ENCODE peak calls at places on chromosome 18, in four cellular contexts. One of them, this sample, is unnamed.

GRCh38 chr18:80023173-80023572 is 11.1 kb upstream of the RBFA start:
- DNase-seq in cardiac muscle cell: no peak
- DNase-seq in MCF 10A: peak; percentile 9
- DNase-seq in left ventricle myocardium inferior: no peak
- DNase-seq in this sample: peak; percentile 12

GRCh38 chr18:6031442-6031841 is 136.1 kb upstream of the TMEM200C start:
- DNase-seq in left ventricle myocardium inferior: no peak
- DNase-seq in cardiac muscle cell: no peak
- DNase-seq in MCF 10A: no peak
- DNase-seq in this sample: no peak

GRCh38 chr18:44680271-44681038 is at the start of gene SETBP1:
- DNase-seq in left ventricle myocardium inferior: peak; percentile 66
- DNase-seq in cardiac muscle cell: peak; percentile 72
- DNase-seq in MCF 10A: peak; percentile 23
- DNase-seq in this sample: peak; percentile 94

GRCh38 chr18:58996131-58996632 is 131.5 kb downstream of the ZNF532 start:
- DNase-seq in left ventricle myocardium inferior: no peak
- DNase-seq in MCF 10A: peak; percentile 65
- DNase-seq in cardiac muscle cell: no peak
- DNase-seq in this sample: no peak

GRCh38 chr18:64253900-64254299 is 105.0 kb upstream of the LINC00305 start:
- DNase-seq in cardiac muscle cell: peak; percentile 25
- DNase-seq in MCF 10A: no peak
- DNase-seq in left ventricle myocardium inferior: no peak
- DNase-seq in this sample: no peak

GRCh38 chr18:7623681-7624080 is 56.6 kb downstream of the PTPRM start:
- DNase-seq in MCF 10A: no peak
- DNase-seq in cardiac muscle cell: no peak
- DNase-seq in left ventricle myocardium inferior: no peak
- DNase-seq in this sample: no peak

GRCh38 chr18:55462652-55463051 is 125.3 kb downstream of the TCF4 start:
- DNase-seq in left ventricle myocardium inferior: no peak
- DNase-seq in MCF 10A: no peak
- DNase-seq in cardiac muscle cell: peak; percentile 15
- DNase-seq in this sample: no peak

GRCh38 chr18:22228930-22229329 is 59.5 kb downstream of the GATA6 start:
- DNase-seq in left ventricle myocardium inferior: no peak
- DNase-seq in cardiac muscle cell: no peak
- DNase-seq in MCF 10A: no peak
- DNase-seq in this sample: no peak

GRCh38 chr18:51211552-51211951 is 14.1 kb upstream of the MEX3C start:
- DNase-seq in MCF 10A: peak; percentile 84
- DNase-seq in cardiac muscle cell: no peak
- DNase-seq in left ventricle myocardium inferior: no peak
- DNase-seq in this sample: no peak

GRCh38 chr18:66761166-66761565 is 157.3 kb upstream of the CDH19 start:
- DNase-seq in cardiac muscle cell: no peak
- DNase-seq in left ventricle myocardium inferior: no peak
- DNase-seq in MCF 10A: no peak
- DNase-seq in this sample: no peak

GRCh38 chr18:32812342-32812741 is 39.5 kb upstream of the KLHL14 start:
- DNase-seq in cardiac muscle cell: no peak
- DNase-seq in left ventricle myocardium inferior: no peak
- DNase-seq in MCF 10A: no peak
- DNase-seq in this sample: no peak

GRCh38 chr18:59861009-59861408 is 38.8 kb upstream of the PMAIP1 start:
- DNase-seq in cardiac muscle cell: no peak
- DNase-seq in left ventricle myocardium inferior: no peak
- DNase-seq in MCF 10A: no peak
- DNase-seq in this sample: no peak

GRCh38 chr18:48813833-48814489 is 136.8 kb downstream of the SMAD7 start:
- DNase-seq in left ventricle myocardium inferior: peak; percentile 24
- DNase-seq in MCF 10A: peak; percentile 79
- DNase-seq in cardiac muscle cell: no peak
- DNase-seq in this sample: peak; percentile 83

GRCh38 chr18:67139899-67140298 is 376.6 kb downstream of the DSEL start:
- DNase-seq in MCF 10A: no peak
- DNase-seq in cardiac muscle cell: no peak
- DNase-seq in left ventricle myocardium inferior: no peak
- DNase-seq in this sample: no peak

GRCh38 chr18:21468514-21469164 is 131.9 kb downstream of the ESCO1 start:
- DNase-seq in MCF 10A: no peak
- DNase-seq in cardiac muscle cell: no peak
- DNase-seq in left ventricle myocardium inferior: no peak
- DNase-seq in this sample: no peak

GRCh38 chr18:70419526-70419925 is 130.7 kb downstream of the SOCS6 start:
- DNase-seq in cardiac muscle cell: no peak
- DNase-seq in left ventricle myocardium inferior: no peak
- DNase-seq in MCF 10A: peak; percentile 26
- DNase-seq in this sample: no peak

GRCh38 chr18:7470503-7470902 is 96.6 kb upstream of the PTPRM start:
- DNase-seq in left ventricle myocardium inferior: no peak
- DNase-seq in MCF 10A: no peak
- DNase-seq in cardiac muscle cell: no peak
- DNase-seq in this sample: no peak

GRCh38 chr18:55396267-55396905 is 191.6 kb downstream of the TCF4 start:
- DNase-seq in MCF 10A: no peak
- DNase-seq in cardiac muscle cell: no peak
- DNase-seq in left ventricle myocardium inferior: no peak
- DNase-seq in this sample: no peak

GRCh38 chr18:35513181-35513932 is 15.6 kb upstream of the INO80C start:
- DNase-seq in cardiac muscle cell: peak; percentile 52
- DNase-seq in left ventricle myocardium inferior: peak; percentile 32
- DNase-seq in MCF 10A: peak; percentile 86
- DNase-seq in this sample: no peak

GRCh38 chr18:11183621-11184020 is 34.3 kb upstream of the PIEZO2 start:
- DNase-seq in left ventricle myocardium inferior: no peak
- DNase-seq in MCF 10A: no peak
- DNase-seq in cardiac muscle cell: no peak
- DNase-seq in this sample: no peak

GRCh38 chr18:45760443-45761036 is 36.6 kb downstream of the SLC14A1 start:
- DNase-seq in cardiac muscle cell: peak; percentile 66
- DNase-seq in left ventricle myocardium inferior: no peak
- DNase-seq in MCF 10A: no peak
- DNase-seq in this sample: no peak

GRCh38 chr18:21853020-21853419 is 112.4 kb downstream of the MIB1 start:
- DNase-seq in MCF 10A: no peak
- DNase-seq in cardiac muscle cell: peak; percentile 76
- DNase-seq in left ventricle myocardium inferior: no peak
- DNase-seq in this sample: no peak

GRCh38 chr18:35861367-35862114 is 110.9 kb upstream of the RMP24 start:
- DNase-seq in left ventricle myocardium inferior: peak; percentile 30
- DNase-seq in MCF 10A: no peak
- DNase-seq in cardiac muscle cell: peak; percentile 62
- DNase-seq in this sample: no peak

GRCh38 chr18:44823782-44824181 is 143.1 kb downstream of the SETBP1 start:
- DNase-seq in cardiac muscle cell: no peak
- DNase-seq in MCF 10A: peak; percentile 84
- DNase-seq in left ventricle myocardium inferior: no peak
- DNase-seq in this sample: no peak

GRCh38 chr18:51568151-51568550 is 370.7 kb upstream of the MEX3C start:
- DNase-seq in MCF 10A: no peak
- DNase-seq in left ventricle myocardium inferior: no peak
- DNase-seq in cardiac muscle cell: no peak
- DNase-seq in this sample: no peak

GRCh38 chr18:22609642-22610041 is 191.9 kb upstream of the CTAGE1 start:
- DNase-seq in cardiac muscle cell: peak; percentile 7
- DNase-seq in MCF 10A: peak; percentile 38
- DNase-seq in left ventricle myocardium inferior: peak; percentile 71
- DNase-seq in this sample: no peak

GRCh38 chr18:11909597-11910026 is 1.5 kb upstream of the MPPE1 start:
- DNase-seq in cardiac muscle cell: no peak
- DNase-seq in left ventricle myocardium inferior: no peak
- DNase-seq in MCF 10A: peak; percentile 20
- DNase-seq in this sample: no peak

GRCh38 chr18:38961880-38962279 is 1396.3 kb upstream of the CELF4 start:
- DNase-seq in MCF 10A: no peak
- DNase-seq in cardiac muscle cell: no peak
- DNase-seq in left ventricle myocardium inferior: no peak
- DNase-seq in this sample: no peak

GRCh38 chr18:76251691-76252090 is 243.4 kb downstream of the ZNF516 start:
- DNase-seq in left ventricle myocardium inferior: no peak
- DNase-seq in MCF 10A: no peak
- DNase-seq in cardiac muscle cell: no peak
- DNase-seq in this sample: no peak

GRCh38 chr18:76256897-76257500 is 238.0 kb downstream of the ZNF516 start:
- DNase-seq in cardiac muscle cell: peak; percentile 60
- DNase-seq in MCF 10A: peak; percentile 60
- DNase-seq in left ventricle myocardium inferior: no peak
- DNase-seq in this sample: no peak

GRCh38 chr18:76258209-76258608 is 236.8 kb downstream of the ZNF516 start:
- DNase-seq in left ventricle myocardium inferior: no peak
- DNase-seq in cardiac muscle cell: no peak
- DNase-seq in MCF 10A: peak; percentile 31
- DNase-seq in this sample: no peak

GRCh38 chr18:76255070-76255683 is 239.9 kb downstream of the ZNF516 start:
- DNase-seq in MCF 10A: no peak
- DNase-seq in cardiac muscle cell: no peak
- DNase-seq in left ventricle myocardium inferior: no peak
- DNase-seq in this sample: no peak

GRCh38 chr18:76252880-76253279 is 242.2 kb downstream of the ZNF516 start:
- DNase-seq in cardiac muscle cell: peak; percentile 31
- DNase-seq in MCF 10A: peak; percentile 36
- DNase-seq in left ventricle myocardium inferior: no peak
- DNase-seq in this sample: no peak
- TF ChIP-seq CTCF in cardiac muscle cell: peak; percentile 42
- TF ChIP-seq CTCF in MCF 10A: peak; percentile 63
- TF ChIP-seq CTCF in left ventricle myocardium inferior: peak; percentile 22
- TF ChIP-seq CTCF in this sample: no peak

DNA sequence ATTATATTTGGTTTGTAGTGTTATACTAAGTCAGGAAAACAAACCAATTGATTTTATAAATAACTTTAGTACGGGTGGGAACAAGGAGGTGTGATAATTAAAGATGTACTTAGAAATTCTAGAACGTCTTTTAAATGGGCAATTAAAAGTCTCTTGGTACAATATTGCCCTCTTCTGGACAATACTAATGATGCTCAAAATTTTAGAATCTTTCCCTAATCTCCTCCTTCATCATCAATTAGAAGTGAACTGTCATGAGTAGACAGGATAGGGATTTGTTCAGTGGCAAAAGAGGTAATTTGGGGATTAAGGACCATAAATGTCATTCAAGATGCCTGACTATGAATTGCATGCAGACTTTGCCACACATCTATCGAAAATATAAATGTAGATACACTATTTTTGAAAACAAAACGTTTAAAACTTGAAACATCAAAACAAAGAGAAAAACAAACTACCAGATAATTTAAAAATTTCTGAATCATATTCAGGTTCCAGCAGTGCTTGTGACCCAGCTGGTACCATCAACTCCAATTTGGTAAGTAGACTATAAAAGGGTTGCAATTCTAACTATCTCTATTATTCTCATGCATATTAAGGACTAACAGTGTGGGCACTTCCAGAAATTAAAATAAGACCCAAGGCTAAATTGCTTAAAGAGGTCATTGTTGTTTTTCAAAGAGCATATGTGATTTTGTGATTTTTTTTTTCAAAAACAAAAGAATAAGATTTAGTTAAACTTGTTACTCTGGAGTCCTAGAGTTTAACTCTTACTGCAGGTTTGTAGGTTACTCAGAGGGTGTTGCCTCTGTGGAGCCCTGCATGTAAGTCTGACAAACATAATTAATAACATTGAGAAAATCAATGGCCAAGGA is 123.5 kb downstream of the LAMA3 start:
- DNase-seq in left ventricle myocardium inferior: no peak
- DNase-seq in MCF 10A: peak; percentile 35
- DNase-seq in cardiac muscle cell: peak; percentile 14
- DNase-seq in this sample: no peak
- TF ChIP-seq CTCF in left ventricle myocardium inferior: peak; percentile 73
- TF ChIP-seq CTCF in MCF 10A: peak; percentile 59
- TF ChIP-seq CTCF in cardiac muscle cell: peak; percentile 48
- TF ChIP-seq CTCF in this sample: no peak

GRCh38 chr18:3593904-3594759 is 144.2 kb downstream of the TGIF1 start:
- DNase-seq in MCF 10A: peak; percentile 96
- DNase-seq in cardiac muscle cell: peak; percentile 93
- DNase-seq in left ventricle myocardium inferior: peak; percentile 80
- DNase-seq in this sample: peak; percentile 93

GRCh38 chr18:3594760-3595241 is 144.8 kb downstream of the TGIF1 start:
- DNase-seq in MCF 10A: peak; percentile 55
- DNase-seq in left ventricle myocardium inferior: peak; percentile 32
- DNase-seq in cardiac muscle cell: no peak
- DNase-seq in this sample: no peak

GRCh38 chr18:3597159-3597977 is 147.4 kb downstream of the TGIF1 start:
- DNase-seq in cardiac muscle cell: no peak
- DNase-seq in MCF 10A: no peak
- DNase-seq in left ventricle myocardium inferior: no peak
- DNase-seq in this sample: no peak

GRCh38 chr18:3595282-3596273 is 145.6 kb downstream of the TGIF1 start:
- DNase-seq in left ventricle myocardium inferior: no peak
- DNase-seq in cardiac muscle cell: no peak
- DNase-seq in MCF 10A: peak; percentile 84
- DNase-seq in this sample: peak; percentile 71

DNA sequence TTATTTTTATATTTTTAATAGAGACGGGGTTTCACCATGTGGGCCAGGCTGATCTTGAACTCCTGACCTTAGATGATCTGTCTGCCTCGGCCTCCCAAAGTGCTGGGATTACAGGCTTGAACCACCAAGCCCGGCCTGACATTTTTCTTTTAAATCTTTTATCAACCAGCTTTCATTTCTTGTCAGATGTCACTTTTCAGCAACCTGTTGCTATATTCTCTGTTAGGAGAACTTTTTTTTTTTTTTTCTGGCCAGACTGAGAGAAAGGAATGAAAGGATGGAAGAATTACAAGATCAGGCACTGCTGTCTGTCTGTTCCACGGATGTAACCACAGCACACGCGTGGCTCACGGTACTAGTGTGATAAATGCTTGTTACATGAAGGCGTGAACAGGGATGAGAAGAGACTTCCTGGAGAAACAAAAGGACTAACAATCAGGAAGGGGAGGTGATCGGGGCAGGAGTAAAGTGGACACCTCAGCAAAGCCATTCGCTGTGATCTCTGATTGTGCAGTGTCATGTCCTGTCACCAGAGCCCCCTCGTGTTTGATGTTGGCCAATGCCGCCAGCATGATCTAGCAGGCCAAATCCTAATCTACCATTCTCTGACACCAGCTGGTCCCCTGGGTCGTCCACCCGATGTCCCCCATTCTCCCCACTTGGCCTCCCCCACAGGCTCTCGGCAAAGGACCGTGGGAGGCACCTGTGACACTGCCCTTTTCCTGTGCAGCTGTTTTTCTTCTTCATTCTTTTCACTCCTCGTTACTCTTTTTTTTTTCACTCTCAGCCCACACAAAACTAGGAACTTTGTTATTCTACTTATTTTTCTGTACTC is 146.6 kb downstream of the TGIF1 start:
- DNase-seq in MCF 10A: no peak
- DNase-seq in left ventricle myocardium inferior: peak; percentile 42
- DNase-seq in cardiac muscle cell: peak; percentile 58
- DNase-seq in this sample: peak; percentile 91
- TF ChIP-seq CTCF in MCF 10A: no peak
- TF ChIP-seq CTCF in left ventricle myocardium inferior: peak; percentile 34
- TF ChIP-seq CTCF in cardiac muscle cell: peak; percentile 17
- TF ChIP-seq CTCF in this sample: no peak

GRCh38 chr18:25705650-25706049 is 353.7 kb upstream of the ZNF521 start:
- DNase-seq in left ventricle myocardium inferior: no peak
- DNase-seq in MCF 10A: no peak
- DNase-seq in cardiac muscle cell: no peak
- DNase-seq in this sample: no peak

GRCh38 chr18:25704096-25704870 is 352.3 kb upstream of the ZNF521 start:
- DNase-seq in MCF 10A: no peak
- DNase-seq in left ventricle myocardium inferior: no peak
- DNase-seq in cardiac muscle cell: no peak
- DNase-seq in this sample: no peak

GRCh38 chr18:25701821-25702220 is 349.9 kb upstream of the ZNF521 start:
- DNase-seq in MCF 10A: no peak
- DNase-seq in cardiac muscle cell: no peak
- DNase-seq in left ventricle myocardium inferior: no peak
- DNase-seq in this sample: no peak
- TF ChIP-seq CTCF in MCF 10A: no peak
- TF ChIP-seq CTCF in cardiac muscle cell: no peak
- TF ChIP-seq CTCF in left ventricle myocardium inferior: no peak
- TF ChIP-seq CTCF in this sample: no peak